ENCODE peak calls at places on chromosomes 12 and 14, in four cellular contexts. G is hepatocyte, B is pancreas, Y is heart left ventricle. J is an unnamed sample. For H3K4me1, the result is how much of the 10 kb centered on the place peaks cover.

GRCh38 chr12:49233842-49234526 is 30.9 kb upstream of the TUBA1C start:
- DNase-seq in B (no peak), G (no peak), Y (peak), J (peak)

GRCh38 chr12:24480766-24481449 is 468.0 kb downstream of the BCAT1 start:
- DNase-seq in B (no peak), Y (no peak), G (no peak), J (no peak)

GRCh38 chr12:2804390-2805145 is 7.9 kb upstream of the ITFG2 start:
- DNase-seq in B (no peak), G (peak), Y (peak), J (peak)

GRCh38 chr14:54133896-54134295 is 177.3 kb upstream of the BMP4 start:
- DNase-seq in G (peak), B (no peak), Y (no peak), J (no peak)

GRCh38 chr12:43847427-43847826 is 11.5 kb downstream of the TMEM117 start:
- DNase-seq in G (no peak), Y (no peak), B (no peak), J (no peak)

GRCh38 chr14:52044791-52045522 is 23.9 kb downstream of the NID2 start:
- DNase-seq in Y (no peak), G (no peak), B (no peak), J (no peak)

GRCh38 chr12:62686938-62687337 is 220.3 kb downstream of the MON2 start:
- DNase-seq in Y (no peak), B (no peak), G (no peak), J (no peak)

GRCh38 chr14:65229431-65230286 is 127.3 kb upstream of the MAX start:
- DNase-seq in G (peak), B (no peak), Y (peak), J (peak)

GRCh38 chr12:23099604-23100003 is 474.6 kb downstream of the ETNK1 start:
- DNase-seq in Y (no peak), G (no peak), B (no peak), J (no peak)

GRCh38 chr12:109726511-109727038 is 12.9 kb downstream of the FAM222A start:
- DNase-seq in Y (peak), B (peak), G (no peak), J (no peak)

GRCh38 chr12:52207106-52207505 is 15.3 kb upstream of the KRT80 start:
- DNase-seq in B (peak), G (no peak), Y (peak), J (no peak)

GRCh38 chr12:131217024-131217586 is 263.4 kb downstream of the ADGRD1 start:
- DNase-seq in G (no peak), Y (no peak), B (no peak), J (no peak)

GRCh38 chr12:118537481-118537917 is 161.1 kb downstream of the SUDS3 start:
- DNase-seq in Y (no peak), G (no peak), B (no peak), J (peak)

DNA sequence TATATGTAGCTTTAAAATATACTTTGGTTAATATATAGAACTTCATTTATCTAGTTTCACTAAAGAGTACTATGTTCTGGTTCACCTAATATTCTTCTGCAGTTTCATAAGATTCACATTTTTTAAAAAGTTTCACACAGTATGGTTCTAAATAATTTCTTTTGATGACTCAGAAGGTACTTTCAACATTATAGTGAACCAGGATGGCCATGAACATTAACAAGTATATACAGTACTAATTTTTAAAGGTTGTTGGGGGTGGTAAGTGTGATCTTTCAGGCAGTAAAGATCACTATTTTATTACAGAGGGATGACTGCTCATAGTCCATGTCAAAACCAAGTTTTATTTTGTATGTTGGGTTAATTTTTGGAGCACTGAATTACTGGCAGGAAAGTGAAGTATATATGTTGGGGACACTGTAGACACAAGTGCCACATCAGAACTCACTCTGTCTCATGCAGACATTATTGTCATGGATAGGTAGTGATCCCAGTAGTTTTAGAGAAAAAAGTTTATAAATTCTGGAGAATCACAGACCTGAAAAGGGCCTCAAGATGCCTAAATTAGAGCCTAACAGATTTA is 60.0 kb downstream of the DCAF5 start:
- DNase-seq in G (no peak), B (no peak), Y (no peak), J (no peak)
- H3K27ac ChIP-seq in G (peak), B (peak), Y (no peak), J (no peak)

GRCh38 chr12:113310489-113310888 is 24.4 kb downstream of the SLC8B1 start:
- DNase-seq in G (no peak), Y (no peak), B (no peak), J (no peak)
- TF ChIP-seq CTCF in G (no peak), Y (no peak), B (no peak), J (peak)

GRCh38 chr12:46369095-46369473 is 3.5 kb downstream of the SLC38A2 start:
- DNase-seq in Y (no peak), G (no peak), B (no peak), J (no peak)
- H3K4me1 ChIP-seq in Y (half or more), G (half or more), B (half or more), J (half or more)

GRCh38 chr12:9699269-9699897 is 29.9 kb downstream of the CLEC2D start:
- DNase-seq in B (no peak), G (no peak), Y (no peak), J (no peak)
- H3K27ac ChIP-seq in B (no peak), G (no peak), Y (peak), J (peak)

DNA sequence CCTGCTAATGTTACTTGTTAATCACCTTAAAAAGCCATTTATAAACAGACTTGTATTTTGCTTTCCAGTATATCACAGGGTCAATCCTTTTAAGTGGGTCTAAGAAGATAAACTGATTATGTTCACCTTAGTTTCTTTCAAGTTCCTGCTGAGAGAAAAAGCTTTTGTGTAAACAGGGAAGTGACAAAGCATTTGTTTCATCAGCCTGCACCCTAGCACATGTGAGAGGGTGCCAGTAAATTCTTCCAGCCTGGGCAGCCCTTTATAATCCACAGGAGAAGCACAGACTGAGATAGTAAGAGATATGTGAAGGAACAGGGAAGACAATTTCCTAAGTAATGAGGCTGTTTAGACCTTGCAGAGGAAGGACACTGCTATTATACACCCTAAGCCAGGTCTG is 150.6 kb downstream of the KTN1 start:
- DNase-seq in Y (no peak), B (no peak), G (no peak), J (no peak)
- TF ChIP-seq CTCF in Y (no peak), B (no peak), G (no peak), J (no peak)

J was measured in left ventricle myocardium inferior.